ENCODE peak calls at places on chromosome 16, in four cellular contexts. C, K, E and S are unnamed samples.
A peak's percentile ranks its signal among the peaks of the same experiment; 100 is the strongest.

GRCh38 chr16:52597073-52597771 is 50.3 kb upstream of the TOX3 start:
- DNase-seq in C (no peak), K (no peak), E (no peak), S (no peak)

GRCh38 chr16:27779719-27780161 is 229.8 kb downstream of the KATNIP start:
- DNase-seq in C (peak; percentile 57), K (no peak), E (peak; percentile 85), S (peak; percentile 10)

GRCh38 chr16:81457326-81458133 is 12.9 kb downstream of the CMIP start:
- DNase-seq in C (peak; percentile 58), K (peak; percentile 42), E (no peak), S (peak; percentile 20)

GRCh38 chr16:8568231-8568617 is 22.1 kb downstream of the TMEM114 start:
- DNase-seq in C (no peak), K (no peak), E (no peak), S (no peak)

GRCh38 chr16:72939247-72939646 is 108.7 kb downstream of the ZFHX3 start:
- DNase-seq in C (peak; percentile 70), K (no peak), E (no peak), S (no peak)

GRCh38 chr16:14650629-14651028 is 17.9 kb downstream of the BFAR start:
- DNase-seq in C (no peak), K (no peak), E (no peak), S (no peak)

GRCh38 chr16:83743720-83744119 is 64.1 kb upstream of the HSBP1 start:
- DNase-seq in C (no peak), K (no peak), E (no peak), S (no peak)

GRCh38 chr16:29765167-29766032 is 12.7 kb upstream of the ZG16 start:
- DNase-seq in C (no peak), K (no peak), E (no peak), S (no peak)

GRCh38 chr16:711548-712320 is 3.2 kb upstream of the METRN start:
- DNase-seq in C (peak; percentile 66), K (peak; percentile 56), E (no peak), S (no peak)

GRCh38 chr16:11257131-11257938 is 1.3 kb upstream of the SOCS1 start:
- DNase-seq in C (peak; percentile 79), K (peak; percentile 65), E (peak; percentile 66), S (peak; percentile 55)

GRCh38 chr16:74521691-74522090 is 85.2 kb downstream of the GLG1 start:
- DNase-seq in C (peak; percentile 35), K (peak; percentile 75), E (peak; percentile 3), S (no peak)

GRCh38 chr16:81318711-81319110 is 3.9 kb downstream of the GAN start:
- DNase-seq in C (no peak), K (no peak), E (no peak), S (no peak)

GRCh38 chr16:4988647-4989046 is 30.5 kb downstream of the SEC14L5 start:
- DNase-seq in C (no peak), K (no peak), E (no peak), S (no peak)

GRCh38 chr16:27776556-27776955 is 226.6 kb downstream of the KATNIP start:
- DNase-seq in C (no peak), K (no peak), E (no peak), S (no peak)

GRCh38 chr16:85123891-85124635 is 11.8 kb upstream of the CIBAR2 start:
- DNase-seq in C (peak; percentile 81), K (no peak), E (no peak), S (peak; percentile 48)

GRCh38 chr16:88886915-88887521 is 20.6 kb upstream of the PABPN1L start:
- DNase-seq in C (peak; percentile 5), K (no peak), E (no peak), S (no peak)

GRCh38 chr16:48123104-48123788 is 32.5 kb downstream of the ABCC12 start:
- DNase-seq in C (peak; percentile 98), K (peak; percentile 94), E (no peak), S (peak; percentile 96)

GRCh38 chr16:28149016-28149888 is 62.5 kb downstream of the XPO6 start:
- DNase-seq in C (no peak), K (no peak), E (no peak), S (no peak)